ENCODE peak calls at places on chromosome 16, in five cellular contexts. U is ACHN, A is HFFc6, J is small intestine, H is uterus. D is an unnamed sample.

GRCh38 chr16:27195068-27195741 is 8.1 kb upstream of the KDM8 start:
- DNase-seq in H (no peak), U (no peak), A (no peak), J (no peak), D (no peak)

GRCh38 chr16:20415541-20415940 is 6.2 kb downstream of the ACSM5 start:
- DNase-seq in U (no peak), A (no peak), H (no peak), J (no peak), D (no peak)

GRCh38 chr16:68069511-68070248 is 15.5 kb upstream of the NFATC3 start:
- DNase-seq in A (no peak), H (no peak), U (no peak), J (peak), D (no peak)

GRCh38 chr16:1082266-1082951 is 9.9 kb downstream of the SSTR5 start:
- DNase-seq in U (peak), H (no peak), J (no peak), A (peak), D (peak)

GRCh38 chr16:1763521-1764511 is 7.5 kb downstream of the NME3 start:
- DNase-seq in J (no peak), H (no peak), U (no peak), A (no peak), D (no peak)

GRCh38 chr16:55832788-55833583 is at the start of gene CES1:
- DNase-seq in H (no peak), A (no peak), J (peak), U (no peak), D (no peak)

GRCh38 chr16:11283820-11284248 is 2.7 kb upstream of the PRM1 start:
- DNase-seq in U (peak), A (no peak), J (no peak), H (no peak), D (no peak)

GRCh38 chr16:85046957-85047866 is 19.6 kb downstream of the KIAA0513 start:
- DNase-seq in A (no peak), U (no peak), J (peak), H (no peak), D (no peak)

GRCh38 chr16:10828851-10829331 is 10.3 kb upstream of the TVP23A start:
- DNase-seq in U (peak), H (peak), J (peak), A (peak), D (no peak)

GRCh38 chr16:52203096-52203495 is 343.8 kb downstream of the TOX3 start:
- DNase-seq in A (no peak), H (no peak), J (no peak), U (peak), D (no peak)

GRCh38 chr16:67349172-67349571 is 22.6 kb downstream of the LRRC36 start:
- DNase-seq in U (peak), J (peak), A (peak), H (no peak), D (peak)

GRCh38 chr16:15521758-15522509 is 87.5 kb downstream of the BMERB1 start:
- DNase-seq in U (no peak), J (no peak), H (peak), A (no peak), D (no peak)

GRCh38 chr16:11250091-11250785 is 5.8 kb downstream of the SOCS1 start:
- DNase-seq in A (no peak), U (no peak), J (no peak), H (no peak), D (no peak)

GRCh38 chr16:70162041-70162451 is 11.5 kb upstream of the CLEC18C start:
- DNase-seq in J (peak), H (no peak), U (peak), A (peak), D (peak)

GRCh38 chr16:87163637-87164036 is 153.6 kb downstream of the C16orf95 start:
- DNase-seq in J (no peak), H (no peak), A (no peak), U (no peak), D (no peak)

GRCh38 chr16:8550728-8551387 is 39.5 kb downstream of the TMEM114 start:
- DNase-seq in H (no peak), A (no peak), J (peak), U (no peak), D (no peak)

GRCh38 chr16:56814537-56815432 is 50.2 kb upstream of the SLC12A3 start:
- DNase-seq in U (no peak), A (no peak), J (no peak), H (no peak), D (no peak)

GRCh38 chr16:27221576-27222498 is 18.5 kb downstream of the KDM8 start:
- DNase-seq in U (no peak), A (peak), J (no peak), H (peak), D (no peak)

GRCh38 chr16:70703041-70703834 is 17.4 kb upstream of the MTSS2 start:
- DNase-seq in A (peak), H (peak), J (no peak), U (no peak), D (no peak)

GRCh38 chr16:48613061-48613957 is 3.3 kb upstream of the N4BP1 start:
- DNase-seq in U (no peak), J (peak), A (peak), H (no peak), D (no peak)

GRCh38 chr16:55056585-55057520 is 126.2 kb downstream of the IRX5 start:
- DNase-seq in J (peak), H (no peak), U (no peak), A (no peak), D (no peak)

GRCh38 chr16:72961115-72961832 is 86.7 kb downstream of the ZFHX3 start:
- DNase-seq in U (no peak), A (no peak), J (peak), H (no peak), D (no peak)